ENCODE peak calls at places on chromosomes 16 and 17, in six cellular contexts. I is effector memory CD4-positive, alpha-beta T cell; R is uterus; L is PC-3; K is CD8-positive, alpha-beta T cell; C is CD4-positive, alpha-beta memory T cell. J is an unnamed sample.

GRCh38 chr17:58330544-58330996 is 2.0 kb upstream of the TSPOAP1 start:
- DNase-seq in I (no peak), R (no peak), L (no peak), K (no peak), C (no peak), J (no peak)

GRCh38 chr16:66103245-66103644 is 263.2 kb upstream of the CDH5 start:
- DNase-seq in I (no peak), R (no peak), L (no peak), K (no peak), C (no peak), J (no peak)

GRCh38 chr16:31181102-31181830 is 1.3 kb downstream of the FUS start:
- DNase-seq in I (no peak), R (peak; percentile 38), L (peak; percentile 30), K (no peak), C (no peak), J (peak; percentile 45)

GRCh38 chr17:7191571-7192270 is 12.6 kb upstream of the ASGR1 start:
- DNase-seq in I (no peak), R (peak; percentile 55), L (peak; percentile 34), K (no peak), C (no peak), J (peak; percentile 42)

GRCh38 chr16:52435573-52435972 is 111.4 kb downstream of the TOX3 start:
- DNase-seq in I (no peak), R (no peak), L (no peak), K (no peak), C (no peak), J (no peak)

GRCh38 chr16:65306722-65307121 is 184.9 kb upstream of the CDH11 start:
- DNase-seq in I (no peak), R (no peak), L (no peak), K (no peak), C (no peak), J (no peak)

GRCh38 chr16:29975134-29975538 is 1.5 kb downstream of the TAOK2 start:
- DNase-seq in I (no peak), R (no peak), L (no peak), K (no peak), C (no peak), J (no peak)

GRCh38 chr17:38453951-38454421 is 25.7 kb downstream of the ARHGAP23 start:
- DNase-seq in I (no peak), R (peak; percentile 52), L (peak; percentile 44), K (no peak), C (no peak), J (no peak)

GRCh38 chr16:69327585-69328310 is 2.6 kb downstream of the PDF start:
- DNase-seq in I (no peak), R (peak; percentile 8), L (no peak), K (no peak), C (no peak), J (no peak)

GRCh38 chr16:69329369-69330285 is 761 bp downstream of the PDF start:
- DNase-seq in I (peak; percentile 21), R (peak; percentile 17), L (peak; percentile 14), K (peak; percentile 30), C (peak; percentile 53), J (peak; percentile 43)

GRCh38 chr16:69326172-69326873 is 4.1 kb downstream of the PDF start:
- DNase-seq in I (no peak), R (no peak), L (no peak), K (no peak), C (no peak), J (peak; percentile 93)

GRCh38 chr16:69328854-69329316 is 1.5 kb downstream of the PDF start:
- DNase-seq in I (no peak), R (peak; percentile 13), L (peak; percentile 73), K (no peak), C (no peak), J (peak; percentile 75)

GRCh38 chr16:69330286-69331109 is at the start of gene PDF:
- DNase-seq in I (peak; percentile 76), R (peak; percentile 92), L (peak; percentile 90), K (peak; percentile 79), C (peak; percentile 72), J (peak; percentile 95)
- H3K4me1 ChIP-seq in I (peaks cover 19% of the 10 kb centered on the region), R (peaks cover 13% of the 10 kb centered on the region), L (peaks cover 21% of the 10 kb centered on the region), K (peaks cover 43% of the 10 kb centered on the region), C (peaks cover 49% of the 10 kb centered on the region), J (peaks cover 9% of the 10 kb centered on the region)

GRCh38 chr17:77966476-77966875 is 8.0 kb downstream of the TNRC6C start:
- DNase-seq in I (no peak), R (no peak), L (no peak), K (no peak), C (no peak), J (no peak)

GRCh38 chr17:77965354-77965753 is 6.9 kb downstream of the TNRC6C start:
- DNase-seq in I (no peak), R (no peak), L (no peak), K (no peak), C (no peak), J (no peak)

GRCh38 chr17:77961741-77962140 is 3.2 kb downstream of the TNRC6C start:
- DNase-seq in I (no peak), R (no peak), L (no peak), K (no peak), C (no peak), J (no peak)

GRCh38 chr17:77962349-77962748 is 3.8 kb downstream of the TNRC6C start:
- DNase-seq in I (no peak), R (no peak), L (no peak), K (no peak), C (no peak), J (no peak)

GRCh38 chr17:77963441-77963840 is 4.9 kb downstream of the TNRC6C start:
- DNase-seq in I (no peak), R (no peak), L (no peak), K (peak; percentile 22), C (peak; percentile 77), J (peak; percentile 42)
- H3K4me1 ChIP-seq in I (peaks cover 41% of the 10 kb centered on the region), R (peaks cover 5% of the 10 kb centered on the region), L (peaks cover 7% of the 10 kb centered on the region), K (peaks cover 75% of the 10 kb centered on the region), C (peaks cover 73% of the 10 kb centered on the region), J (no peaks in the 10 kb centered on the region)

GRCh38 chr17:35786941-35787432 is 8.5 kb downstream of the MMP28 start:
- DNase-seq in I (no peak), R (no peak), L (peak; percentile 41), K (no peak), C (no peak), J (peak; percentile 68)

GRCh38 chr17:35791681-35792350 is 3.6 kb downstream of the MMP28 start:
- DNase-seq in I (no peak), R (no peak), L (no peak), K (no peak), C (no peak), J (no peak)

GRCh38 chr17:35790826-35791225 is 4.6 kb downstream of the MMP28 start:
- DNase-seq in I (no peak), R (no peak), L (peak; percentile 37), K (no peak), C (no peak), J (peak; percentile 31)

GRCh38 chr17:35788504-35788998 is 6.9 kb downstream of the MMP28 start:
- DNase-seq in I (no peak), R (no peak), L (peak; percentile 81), K (no peak), C (no peak), J (peak; percentile 59)

GRCh38 chr17:35789044-35789443 is 6.4 kb downstream of the MMP28 start:
- DNase-seq in I (no peak), R (no peak), L (no peak), K (no peak), C (no peak), J (no peak)
- H3K4me1 ChIP-seq in I (no peaks in the 10 kb centered on the region), R (no peaks in the 10 kb centered on the region), L (peaks cover 46% of the 10 kb centered on the region), K (peaks cover 21% of the 10 kb centered on the region), C (no peaks in the 10 kb centered on the region), J (peaks cover 13% of the 10 kb centered on the region)

GRCh38 chr16:55490301-55490700 is 11.3 kb downstream of the MMP2 start:
- DNase-seq in I (no peak), R (no peak), L (no peak), K (no peak), C (no peak), J (no peak)
- H3K4me1 ChIP-seq in I (no peaks in the 10 kb centered on the region), R (peaks cover 5% of the 10 kb centered on the region), L (no peaks in the 10 kb centered on the region), K (no peaks in the 10 kb centered on the region), C (no peaks in the 10 kb centered on the region), J (no peaks in the 10 kb centered on the region)

GRCh38 chr16:87851141-87851587 is 18.1 kb downstream of the SLC7A5 start:
- DNase-seq in I (no peak), R (no peak), L (no peak), K (no peak), C (no peak), J (no peak)

GRCh38 chr16:87851601-87852000 is 17.7 kb downstream of the SLC7A5 start:
- DNase-seq in I (no peak), R (no peak), L (no peak), K (no peak), C (no peak), J (no peak)

GRCh38 chr16:87848676-87849345 is 20.5 kb downstream of the SLC7A5 start:
- DNase-seq in I (no peak), R (no peak), L (no peak), K (no peak), C (no peak), J (no peak)

GRCh38 chr16:87849419-87850008 is 19.8 kb downstream of the SLC7A5 start:
- DNase-seq in I (no peak), R (no peak), L (no peak), K (no peak), C (no peak), J (peak; percentile 85)

DNA sequence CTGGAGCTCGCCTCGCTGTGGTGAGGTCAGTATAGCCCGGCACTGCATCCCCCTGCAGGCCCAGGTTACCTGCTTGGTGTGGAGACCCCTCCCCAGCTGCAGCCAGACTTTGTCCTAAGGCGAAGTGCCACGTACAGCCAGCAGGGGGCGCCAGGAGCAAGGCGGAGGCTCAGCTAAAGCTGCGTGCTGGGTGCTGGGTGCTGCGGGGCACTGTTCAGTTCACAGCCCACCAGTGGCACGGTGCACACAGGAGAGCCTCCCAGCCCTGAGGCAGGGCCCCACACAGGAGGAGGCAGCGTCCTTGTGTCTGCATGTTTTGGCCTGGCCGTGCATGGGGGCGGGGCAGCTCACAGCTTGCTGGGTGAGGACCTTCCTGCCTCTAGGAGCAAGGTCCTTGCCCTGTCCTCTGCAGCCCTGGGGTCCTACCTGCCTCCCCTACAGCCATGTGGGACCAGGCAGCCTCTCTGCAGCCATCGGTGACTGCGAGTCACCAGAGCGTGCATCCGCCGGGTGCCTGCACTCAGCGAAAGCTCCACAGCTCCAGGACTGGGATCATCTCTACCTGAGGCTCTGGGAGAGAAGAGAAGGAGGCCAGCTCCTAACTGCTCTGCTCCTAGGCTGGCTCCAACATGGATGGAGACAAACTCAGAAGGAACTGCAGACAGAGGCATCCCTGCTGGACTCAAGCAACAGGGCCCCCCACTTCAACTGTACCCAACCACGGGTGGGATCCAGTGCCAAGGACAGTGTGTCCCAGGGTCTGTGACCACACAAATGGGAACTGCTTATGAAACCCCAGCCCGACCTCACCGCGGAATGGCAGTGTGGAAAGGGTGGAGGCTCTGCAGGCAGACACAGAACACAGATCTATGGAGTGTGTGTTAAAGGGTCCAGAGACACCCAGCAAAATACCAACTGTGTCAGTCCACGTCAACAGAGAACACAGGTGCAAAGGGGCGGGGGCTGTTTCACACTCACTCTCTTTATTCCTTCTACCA is 19.0 kb downstream of the SLC7A5 start:
- DNase-seq in I (peak; percentile 62), R (peak; percentile 46), L (peak; percentile 58), K (peak; percentile 66), C (peak; percentile 75), J (no peak)
- H3K4me1 ChIP-seq in I (peaks cover 25% of the 10 kb centered on the region), R (no peaks in the 10 kb centered on the region), L (peaks cover 24% of the 10 kb centered on the region), K (peaks cover 27% of the 10 kb centered on the region), C (peaks cover 29% of the 10 kb centered on the region), J (peaks cover 16% of the 10 kb centered on the region)